ENCODE peak calls at places on chromosomes 3 and 15, in nine cellular contexts. One of them, this sample, is unnamed.

GRCh38 chr15:35885870-35886269 is 339.9 kb upstream of the DPH6 start:
- DNase-seq in iPS-NIHi11: no peak
- DNase-seq in stimulated activated CD4-positive, alpha-beta T cell treated with anti-CD3 and anti-CD28 coated beads, Interleukin-12 subunit alpha, Interleukin-12 subunit beta, amount 100 ng/mL, for 24 hours: no peak
- DNase-seq in AG09319: no peak
- DNase-seq in T follicular helper cell: no peak
- DNase-seq in T-helper 9 cell: no peak
- DNase-seq in Calu3: no peak
- DNase-seq in endothelial cell: no peak
- DNase-seq in stimulated activated CD8-positive, alpha-beta memory T cell treated with anti-CD3 and anti-CD28 coated beads, Interleukin-7, amount 100 ng/mL, for 24 hours: no peak
- DNase-seq in this sample: no peak

GRCh38 chr15:25465835-25466234 is 27.0 kb upstream of the UBE3A start:
- DNase-seq in iPS-NIHi11: no peak
- DNase-seq in stimulated activated CD4-positive, alpha-beta T cell treated with anti-CD3 and anti-CD28 coated beads, Interleukin-12 subunit alpha, Interleukin-12 subunit beta, amount 100 ng/mL, for 24 hours: no peak
- DNase-seq in AG09319: no peak
- DNase-seq in T follicular helper cell: no peak
- DNase-seq in T-helper 9 cell: no peak
- DNase-seq in Calu3: no peak
- DNase-seq in endothelial cell: no peak
- DNase-seq in stimulated activated CD8-positive, alpha-beta memory T cell treated with anti-CD3 and anti-CD28 coated beads, Interleukin-7, amount 100 ng/mL, for 24 hours: no peak
- DNase-seq in this sample: no peak

GRCh38 chr3:76307556-76307955 is 522.2 kb upstream of the ZNF717 start:
- DNase-seq in iPS-NIHi11: no peak
- DNase-seq in stimulated activated CD4-positive, alpha-beta T cell treated with anti-CD3 and anti-CD28 coated beads, Interleukin-12 subunit alpha, Interleukin-12 subunit beta, amount 100 ng/mL, for 24 hours: no peak
- DNase-seq in AG09319: no peak
- DNase-seq in T follicular helper cell: no peak
- DNase-seq in T-helper 9 cell: no peak
- DNase-seq in Calu3: no peak
- DNase-seq in endothelial cell: no peak
- DNase-seq in stimulated activated CD8-positive, alpha-beta memory T cell treated with anti-CD3 and anti-CD28 coated beads, Interleukin-7, amount 100 ng/mL, for 24 hours: no peak
- DNase-seq in this sample: no peak

GRCh38 chr15:68314563-68314962 is 37.0 kb downstream of the FEM1B start:
- DNase-seq in iPS-NIHi11: no peak
- DNase-seq in stimulated activated CD4-positive, alpha-beta T cell treated with anti-CD3 and anti-CD28 coated beads, Interleukin-12 subunit alpha, Interleukin-12 subunit beta, amount 100 ng/mL, for 24 hours: no peak
- DNase-seq in AG09319: no peak
- DNase-seq in T follicular helper cell: no peak
- DNase-seq in T-helper 9 cell: no peak
- DNase-seq in Calu3: no peak
- DNase-seq in endothelial cell: no peak
- DNase-seq in stimulated activated CD8-positive, alpha-beta memory T cell treated with anti-CD3 and anti-CD28 coated beads, Interleukin-7, amount 100 ng/mL, for 24 hours: no peak
- DNase-seq in this sample: peak; percentile 39

GRCh38 chr3:103319912-103320311 is 885.1 kb downstream of the ZPLD1 start:
- DNase-seq in iPS-NIHi11: no peak
- DNase-seq in stimulated activated CD4-positive, alpha-beta T cell treated with anti-CD3 and anti-CD28 coated beads, Interleukin-12 subunit alpha, Interleukin-12 subunit beta, amount 100 ng/mL, for 24 hours: no peak
- DNase-seq in AG09319: no peak
- DNase-seq in T follicular helper cell: no peak
- DNase-seq in T-helper 9 cell: no peak
- DNase-seq in Calu3: no peak
- DNase-seq in endothelial cell: no peak
- DNase-seq in stimulated activated CD8-positive, alpha-beta memory T cell treated with anti-CD3 and anti-CD28 coated beads, Interleukin-7, amount 100 ng/mL, for 24 hours: no peak
- DNase-seq in this sample: no peak

GRCh38 chr15:59524331-59524731 is 86.3 kb downstream of the FAM81A start:
- DNase-seq in iPS-NIHi11: no peak
- DNase-seq in stimulated activated CD4-positive, alpha-beta T cell treated with anti-CD3 and anti-CD28 coated beads, Interleukin-12 subunit alpha, Interleukin-12 subunit beta, amount 100 ng/mL, for 24 hours: no peak
- DNase-seq in AG09319: no peak
- DNase-seq in T follicular helper cell: no peak
- DNase-seq in T-helper 9 cell: no peak
- DNase-seq in Calu3: no peak
- DNase-seq in endothelial cell: no peak
- DNase-seq in stimulated activated CD8-positive, alpha-beta memory T cell treated with anti-CD3 and anti-CD28 coated beads, Interleukin-7, amount 100 ng/mL, for 24 hours: no peak
- DNase-seq in this sample: no peak

GRCh38 chr3:133371676-133372075 is 28.2 kb upstream of the BFSP2 start:
- DNase-seq in iPS-NIHi11: no peak
- DNase-seq in stimulated activated CD4-positive, alpha-beta T cell treated with anti-CD3 and anti-CD28 coated beads, Interleukin-12 subunit alpha, Interleukin-12 subunit beta, amount 100 ng/mL, for 24 hours: no peak
- DNase-seq in AG09319: no peak
- DNase-seq in T follicular helper cell: no peak
- DNase-seq in T-helper 9 cell: no peak
- DNase-seq in Calu3: no peak
- DNase-seq in endothelial cell: no peak
- DNase-seq in stimulated activated CD8-positive, alpha-beta memory T cell treated with anti-CD3 and anti-CD28 coated beads, Interleukin-7, amount 100 ng/mL, for 24 hours: no peak
- DNase-seq in this sample: no peak

GRCh38 chr15:92617197-92618037 is 38.2 kb downstream of the FAM174B start:
- DNase-seq in iPS-NIHi11: no peak
- DNase-seq in stimulated activated CD4-positive, alpha-beta T cell treated with anti-CD3 and anti-CD28 coated beads, Interleukin-12 subunit alpha, Interleukin-12 subunit beta, amount 100 ng/mL, for 24 hours: no peak
- DNase-seq in AG09319: no peak
- DNase-seq in T follicular helper cell: no peak
- DNase-seq in T-helper 9 cell: no peak
- DNase-seq in Calu3: peak; percentile 55
- DNase-seq in endothelial cell: no peak
- DNase-seq in stimulated activated CD8-positive, alpha-beta memory T cell treated with anti-CD3 and anti-CD28 coated beads, Interleukin-7, amount 100 ng/mL, for 24 hours: no peak
- DNase-seq in this sample: peak; percentile 59

GRCh38 chr3:70840106-70840870 is 527.9 kb upstream of the MDFIC2 start:
- DNase-seq in iPS-NIHi11: no peak
- DNase-seq in stimulated activated CD4-positive, alpha-beta T cell treated with anti-CD3 and anti-CD28 coated beads, Interleukin-12 subunit alpha, Interleukin-12 subunit beta, amount 100 ng/mL, for 24 hours: no peak
- DNase-seq in AG09319: no peak
- DNase-seq in T follicular helper cell: no peak
- DNase-seq in T-helper 9 cell: no peak
- DNase-seq in Calu3: no peak
- DNase-seq in endothelial cell: no peak
- DNase-seq in stimulated activated CD8-positive, alpha-beta memory T cell treated with anti-CD3 and anti-CD28 coated beads, Interleukin-7, amount 100 ng/mL, for 24 hours: no peak
- DNase-seq in this sample: peak; percentile 57

This sample was measured in endodermal cell.